ENCODE peak calls at places on chromosomes 6 and 20, in six cellular contexts. Z is fibroblast of lung, O is foreskin fibroblast, I is fibroblast of mammary gland, E is stomach, A is heart left ventricle. L is an unnamed sample.

GRCh38 chr6:170223718-170224693 is 66.9 kb downstream of the DLL1 start:
- DNase-seq in E (no peak), A (no peak), O (no peak), Z (no peak), I (no peak), L (no peak)

GRCh38 chr6:25295651-25296050 is 16.5 kb downstream of the CARMIL1 start:
- DNase-seq in E (no peak), Z (peak; percentile 47), I (peak; percentile 56), O (peak; percentile 44), A (no peak), L (no peak)

GRCh38 chr20:64044484-64045247 is 4.8 kb downstream of the SOX18 start:
- DNase-seq in A (peak; percentile 69), Z (peak; percentile 50), I (peak; percentile 41), O (peak; percentile 82), E (no peak), L (peak; percentile 57)

GRCh38 chr20:21936720-21937380 is 231.4 kb downstream of the PAX1 start:
- DNase-seq in O (no peak), I (peak; percentile 23), E (no peak), Z (no peak), A (no peak), L (no peak)

GRCh38 chr20:44033873-44034272 is 119.2 kb downstream of the TOX2 start:
- DNase-seq in Z (no peak), E (peak; percentile 1), A (no peak), O (no peak), I (no peak), L (no peak)

GRCh38 chr6:106099235-106099537 is 13.1 kb downstream of the PRDM1 start:
- DNase-seq in O (peak; percentile 35), Z (no peak), I (no peak), E (no peak), A (no peak), L (no peak)

GRCh38 chr6:37547564-37548061 is 47.9 kb upstream of the CCDC167 start:
- DNase-seq in Z (peak; percentile 70), E (no peak), A (no peak), I (peak; percentile 65), O (peak; percentile 51), L (peak; percentile 93)

GRCh38 chr6:132218063-132218696 is 183.1 kb downstream of the MOXD1 start:
- DNase-seq in I (peak; percentile 48), A (no peak), E (no peak), O (peak; percentile 56), Z (peak; percentile 35), L (peak; percentile 68)

GRCh38 chr6:122246906-122247658 is 152.4 kb upstream of the HSF2 start:
- DNase-seq in Z (no peak), E (no peak), A (no peak), I (no peak), O (no peak), L (no peak)

GRCh38 chr6:35552285-35552917 is 39.7 kb upstream of the TULP1 start:
- DNase-seq in Z (no peak), A (no peak), O (peak; percentile 69), I (peak; percentile 56), E (peak; percentile 53), L (peak; percentile 63)

GRCh38 chr6:106084106-106084963 is 1.8 kb upstream of the PRDM1 start:
- DNase-seq in Z (peak; percentile 90), O (peak; percentile 92), A (no peak), I (peak; percentile 97), E (no peak), L (peak; percentile 69)

GRCh38 chr6:117915846-117916245 is 8.8 kb downstream of the SLC35F1 start:
- DNase-seq in E (no peak), O (no peak), A (no peak), I (no peak), Z (no peak), L (no peak)

GRCh38 chr6:16783485-16783884 is 22.2 kb upstream of the ATXN1 start:
- DNase-seq in I (peak; percentile 34), E (no peak), A (no peak), Z (no peak), O (no peak), L (no peak)

GRCh38 chr20:57680131-57680716 is 29.6 kb downstream of the PMEPA1 start:
- DNase-seq in A (no peak), I (no peak), E (no peak), Z (no peak), O (no peak), L (no peak)

DNA sequence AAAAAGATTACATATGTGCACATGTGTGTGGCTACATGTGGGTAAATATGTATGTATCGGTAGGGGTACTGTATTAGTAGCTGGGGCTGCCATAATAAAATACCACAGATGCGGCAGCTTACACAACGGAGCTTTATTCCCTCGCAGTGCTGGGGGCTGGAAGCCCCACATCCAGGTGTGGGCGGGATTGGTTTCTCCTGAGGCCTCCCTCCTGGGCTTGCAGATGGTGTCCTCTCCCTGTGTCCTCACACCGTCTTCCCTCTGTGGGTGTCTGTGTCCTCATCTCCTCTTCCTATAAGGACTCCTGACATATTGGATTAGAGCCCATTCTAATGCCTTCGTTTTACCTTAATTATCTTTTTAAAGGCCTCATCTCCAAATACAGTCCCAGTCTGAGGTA is 97.7 kb downstream of the LY86 start:
- DNase-seq in Z (no peak), O (no peak), A (no peak), E (no peak), I (no peak), L (no peak)
- H3K4me3 ChIP-seq in Z (no peak overlapping the region), O (no peak overlapping the region), A (peak overlapping the region; percentile 22), E (peak overlapping the region; percentile 31), I (no peak overlapping the region), L (no peak overlapping the region)

DNA sequence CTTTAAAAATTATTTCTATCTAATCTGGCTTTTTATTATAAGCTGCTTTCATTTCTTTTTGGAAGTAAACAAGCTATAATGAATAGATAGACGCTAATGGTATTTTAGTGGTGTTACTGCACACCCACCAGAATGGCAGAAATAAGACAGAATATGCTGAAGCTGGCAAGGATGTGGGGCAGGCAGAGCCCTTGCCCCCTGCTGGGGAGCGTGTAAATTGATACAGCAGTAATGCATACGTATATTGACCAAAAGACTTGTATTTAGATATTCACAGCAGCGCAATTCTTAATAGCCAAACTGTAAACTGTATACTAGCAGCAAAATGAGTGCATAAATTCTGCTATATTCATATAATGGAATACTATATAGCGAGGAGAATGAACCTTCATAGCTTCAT is 35.3 kb downstream of the TMEM181 start:
- DNase-seq in Z (no peak), O (peak; percentile 16), E (no peak), A (no peak), I (peak; percentile 9), L (peak; percentile 24)
- TF ChIP-seq CTCF in Z (peak; percentile 33), O (no peak), E (no peak), A (no peak), I (peak; percentile 30), L (peak; percentile 31)

GRCh38 chr6:31557443-31558317 is 10.3 kb downstream of the NFKBIL1 start:
- DNase-seq in O (no peak), E (no peak), I (no peak), Z (no peak), A (no peak), L (no peak)
- H3K4me3 ChIP-seq in O (no peak overlapping the region), E (no peak overlapping the region), I (no peak overlapping the region), Z (no peak overlapping the region), A (no peak overlapping the region), L (no peak overlapping the region)

GRCh38 chr6:157143171-157143884 is 180.0 kb downstream of the TMEM242 start:
- DNase-seq in O (peak; percentile 70), E (no peak), A (no peak), Z (peak; percentile 96), I (peak; percentile 96), L (peak; percentile 92)
- TF ChIP-seq CTCF in O (no peak), E (no peak), A (no peak), Z (no peak), I (no peak), L (no peak)

DNA sequence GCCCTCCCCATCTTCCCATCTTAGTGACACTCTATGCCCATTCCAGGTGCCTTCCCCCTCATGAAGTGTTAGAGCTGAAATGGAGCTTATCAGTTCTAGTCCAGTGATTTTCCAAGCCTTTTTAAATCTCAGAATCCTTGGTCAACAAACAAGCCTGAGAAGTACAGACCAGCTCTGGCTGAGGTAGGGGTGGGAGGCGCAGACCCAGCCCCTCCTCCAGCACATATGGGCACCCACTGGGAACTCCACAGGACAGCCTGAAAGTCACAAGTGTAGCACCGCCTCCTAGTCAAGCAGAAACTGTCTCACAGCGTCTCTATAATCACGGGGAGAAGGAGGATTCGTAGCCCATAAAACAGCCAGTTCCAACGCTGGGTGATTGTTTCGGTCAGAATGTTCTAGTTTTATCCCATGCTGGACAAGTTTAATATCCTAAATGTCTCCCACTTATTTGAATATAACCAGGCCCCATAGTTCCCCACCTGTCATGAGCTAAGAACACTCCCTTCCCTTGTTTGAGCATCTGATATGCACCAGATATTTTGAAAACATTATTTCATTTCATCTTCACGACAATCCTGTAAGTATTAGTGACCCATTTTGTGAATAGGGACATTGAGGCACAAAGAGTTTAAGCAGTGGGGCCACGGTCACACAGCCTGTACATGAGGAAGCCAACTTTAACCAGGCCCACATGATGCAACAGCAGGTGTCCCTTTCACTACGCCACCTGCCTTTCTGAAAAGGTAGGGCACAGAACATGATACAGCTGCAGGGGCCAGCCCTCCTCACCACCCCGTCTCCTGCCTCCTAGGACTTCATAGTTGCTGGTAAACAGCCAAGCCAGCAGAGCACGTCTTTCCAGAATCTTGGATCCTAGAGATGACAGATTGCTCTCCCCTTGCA is 40.1 kb downstream of the TRAF3IP2 start:
- DNase-seq in A (no peak), Z (no peak), O (no peak), E (no peak), I (no peak), L (no peak)
- H3K4me3 ChIP-seq in A (no peak overlapping the region), Z (no peak overlapping the region), O (no peak overlapping the region), E (no peak overlapping the region), I (no peak overlapping the region), L (no peak overlapping the region)

L was measured in fibroblast of pulmonary artery.